ENCODE peak calls at places on chromosomes 2 and 18, in eight cellular contexts. One of them, this sample, is unnamed.

GRCh38 chr2:86140969-86141392 is 34.9 kb downstream of the PTCD3 start:
- DNase-seq in upper lobe of right lung: no peak
- DNase-seq in IMR-90: no peak
- DNase-seq in GM12878: no peak
- DNase-seq in endodermal cell: no peak
- DNase-seq in PC-3: no peak
- DNase-seq in spleen: no peak
- DNase-seq in fibroblast of lung: no peak
- DNase-seq in this sample: no peak

GRCh38 chr2:230007931-230008707 is 60.6 kb downstream of the SLC16A14 start:
- DNase-seq in upper lobe of right lung: peak
- DNase-seq in IMR-90: peak
- DNase-seq in GM12878: peak
- DNase-seq in endodermal cell: peak
- DNase-seq in PC-3: peak
- DNase-seq in spleen: peak
- DNase-seq in fibroblast of lung: peak
- DNase-seq in this sample: peak

GRCh38 chr2:237745250-237745613 is 53.3 kb upstream of the RBM44 start:
- DNase-seq in upper lobe of right lung: no peak
- DNase-seq in IMR-90: no peak
- DNase-seq in GM12878: no peak
- DNase-seq in endodermal cell: no peak
- DNase-seq in PC-3: no peak
- DNase-seq in spleen: no peak
- DNase-seq in fibroblast of lung: no peak
- DNase-seq in this sample: no peak

GRCh38 chr2:234548720-234549420 is 52.0 kb upstream of the ARL4C start:
- DNase-seq in upper lobe of right lung: no peak
- DNase-seq in IMR-90: peak
- DNase-seq in GM12878: no peak
- DNase-seq in endodermal cell: peak
- DNase-seq in PC-3: no peak
- DNase-seq in spleen: no peak
- DNase-seq in fibroblast of lung: peak
- DNase-seq in this sample: no peak

GRCh38 chr2:226664140-226664539 is 135.5 kb downstream of the IRS1 start:
- DNase-seq in upper lobe of right lung: peak
- DNase-seq in IMR-90: no peak
- DNase-seq in GM12878: no peak
- DNase-seq in endodermal cell: no peak
- DNase-seq in PC-3: peak
- DNase-seq in spleen: peak
- DNase-seq in fibroblast of lung: no peak
- DNase-seq in this sample: no peak

GRCh38 chr18:11561293-11561692 is 48.1 kb upstream of the SLC35G4 start:
- DNase-seq in upper lobe of right lung: no peak
- DNase-seq in IMR-90: no peak
- DNase-seq in GM12878: no peak
- DNase-seq in endodermal cell: no peak
- DNase-seq in PC-3: no peak
- DNase-seq in spleen: no peak
- DNase-seq in fibroblast of lung: no peak
- DNase-seq in this sample: no peak

GRCh38 chr2:170771049-170771937 is 1.1 kb downstream of the ERICH2 start:
- DNase-seq in upper lobe of right lung: no peak
- DNase-seq in IMR-90: peak
- DNase-seq in GM12878: no peak
- DNase-seq in endodermal cell: peak
- DNase-seq in PC-3: peak
- DNase-seq in spleen: peak
- DNase-seq in fibroblast of lung: peak
- DNase-seq in this sample: peak

GRCh38 chr2:113910110-113910717 is 20.3 kb downstream of the ACTR3 start:
- DNase-seq in upper lobe of right lung: no peak
- DNase-seq in IMR-90: peak
- DNase-seq in GM12878: no peak
- DNase-seq in endodermal cell: no peak
- DNase-seq in PC-3: peak
- DNase-seq in spleen: peak
- DNase-seq in fibroblast of lung: peak
- DNase-seq in this sample: no peak

GRCh38 chr18:55402731-55403405 is 185.1 kb downstream of the TCF4 start:
- DNase-seq in upper lobe of right lung: no peak
- DNase-seq in IMR-90: no peak
- DNase-seq in GM12878: no peak
- DNase-seq in endodermal cell: no peak
- DNase-seq in PC-3: no peak
- DNase-seq in spleen: no peak
- DNase-seq in fibroblast of lung: peak
- DNase-seq in this sample: no peak

GRCh38 chr2:222518570-222519381 is 94.4 kb downstream of the SGPP2 start:
- DNase-seq in upper lobe of right lung: no peak
- DNase-seq in IMR-90: no peak
- DNase-seq in GM12878: no peak
- DNase-seq in endodermal cell: peak
- DNase-seq in PC-3: peak
- DNase-seq in spleen: no peak
- DNase-seq in fibroblast of lung: peak
- DNase-seq in this sample: peak

GRCh38 chr2:40034198-40034597 is 255.1 kb upstream of the THUMPD2 start:
- DNase-seq in upper lobe of right lung: no peak
- DNase-seq in IMR-90: peak
- DNase-seq in GM12878: no peak
- DNase-seq in endodermal cell: no peak
- DNase-seq in PC-3: no peak
- DNase-seq in spleen: no peak
- DNase-seq in fibroblast of lung: peak
- DNase-seq in this sample: no peak

GRCh38 chr2:40037303-40037702 is 258.2 kb upstream of the THUMPD2 start:
- DNase-seq in upper lobe of right lung: no peak
- DNase-seq in IMR-90: no peak
- DNase-seq in GM12878: no peak
- DNase-seq in endodermal cell: no peak
- DNase-seq in PC-3: no peak
- DNase-seq in spleen: no peak
- DNase-seq in fibroblast of lung: no peak
- DNase-seq in this sample: no peak

GRCh38 chr2:40038646-40039045 is 259.6 kb upstream of the THUMPD2 start:
- DNase-seq in upper lobe of right lung: no peak
- DNase-seq in IMR-90: peak
- DNase-seq in GM12878: no peak
- DNase-seq in endodermal cell: no peak
- DNase-seq in PC-3: no peak
- DNase-seq in spleen: no peak
- DNase-seq in fibroblast of lung: no peak
- DNase-seq in this sample: no peak

GRCh38 chr2:40034801-40035200 is 255.7 kb upstream of the THUMPD2 start:
- DNase-seq in upper lobe of right lung: no peak
- DNase-seq in IMR-90: peak
- DNase-seq in GM12878: no peak
- DNase-seq in endodermal cell: no peak
- DNase-seq in PC-3: no peak
- DNase-seq in spleen: no peak
- DNase-seq in fibroblast of lung: peak
- DNase-seq in this sample: no peak

DNA sequence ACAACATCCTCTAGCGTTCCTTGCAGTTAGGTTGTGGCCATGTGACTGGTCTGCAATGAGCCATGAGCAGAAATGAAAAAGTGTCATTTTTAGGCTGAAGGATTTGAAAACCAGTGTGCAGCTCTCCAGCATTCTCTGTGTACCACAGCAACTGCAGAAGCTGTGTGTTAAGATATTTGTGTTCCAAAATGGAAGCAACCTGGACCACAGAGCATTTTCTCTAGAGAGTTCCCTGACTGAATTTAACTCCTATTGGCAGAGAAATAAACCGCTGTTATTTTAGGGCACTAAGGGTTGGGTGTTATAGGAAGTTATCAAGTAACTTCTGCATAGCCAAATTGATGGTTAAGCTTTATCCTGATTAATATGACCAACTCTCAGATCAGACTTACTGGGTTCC is 257.2 kb upstream of the THUMPD2 start:
- DNase-seq in upper lobe of right lung: no peak
- DNase-seq in IMR-90: no peak
- DNase-seq in GM12878: no peak
- DNase-seq in endodermal cell: no peak
- DNase-seq in PC-3: no peak
- DNase-seq in spleen: no peak
- DNase-seq in fibroblast of lung: no peak
- DNase-seq in this sample: no peak
- H3K27ac ChIP-seq in upper lobe of right lung: no peak
- H3K27ac ChIP-seq in IMR-90: no peak
- H3K27ac ChIP-seq in GM12878: no peak
- H3K27ac ChIP-seq in endodermal cell: no peak
- H3K27ac ChIP-seq in PC-3: no peak
- H3K27ac ChIP-seq in spleen: no peak
- H3K27ac ChIP-seq in fibroblast of lung: no peak
- H3K27ac ChIP-seq in this sample: no peak

DNA sequence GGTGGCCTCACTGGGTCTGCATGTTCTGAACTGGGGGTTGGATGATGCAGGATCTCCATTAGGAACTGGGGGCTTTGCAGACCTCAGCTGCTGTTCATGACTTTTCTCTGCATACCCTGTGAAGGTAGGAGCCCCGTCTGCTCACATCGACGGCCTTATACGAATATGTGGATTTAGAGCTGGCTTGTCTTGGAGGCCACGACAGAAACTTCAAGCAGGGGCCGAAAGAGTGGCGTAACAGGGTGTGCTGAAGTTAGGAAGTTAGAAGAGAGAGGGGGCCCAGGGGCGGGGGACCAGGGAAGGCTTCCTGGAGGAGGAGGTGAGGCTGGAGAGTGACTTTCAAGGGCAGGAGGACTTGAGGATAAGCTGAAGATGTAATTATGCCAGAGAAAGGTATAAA is 144.9 kb downstream of the TSN start:
- DNase-seq in upper lobe of right lung: no peak
- DNase-seq in IMR-90: no peak
- DNase-seq in GM12878: no peak
- DNase-seq in endodermal cell: no peak
- DNase-seq in PC-3: no peak
- DNase-seq in spleen: no peak
- DNase-seq in fibroblast of lung: no peak
- DNase-seq in this sample: no peak
- H3K27ac ChIP-seq in upper lobe of right lung: no peak
- H3K27ac ChIP-seq in IMR-90: no peak
- H3K27ac ChIP-seq in GM12878: no peak
- H3K27ac ChIP-seq in endodermal cell: no peak
- H3K27ac ChIP-seq in PC-3: no peak
- H3K27ac ChIP-seq in spleen: no peak
- H3K27ac ChIP-seq in fibroblast of lung: no peak
- H3K27ac ChIP-seq in this sample: no peak

DNA sequence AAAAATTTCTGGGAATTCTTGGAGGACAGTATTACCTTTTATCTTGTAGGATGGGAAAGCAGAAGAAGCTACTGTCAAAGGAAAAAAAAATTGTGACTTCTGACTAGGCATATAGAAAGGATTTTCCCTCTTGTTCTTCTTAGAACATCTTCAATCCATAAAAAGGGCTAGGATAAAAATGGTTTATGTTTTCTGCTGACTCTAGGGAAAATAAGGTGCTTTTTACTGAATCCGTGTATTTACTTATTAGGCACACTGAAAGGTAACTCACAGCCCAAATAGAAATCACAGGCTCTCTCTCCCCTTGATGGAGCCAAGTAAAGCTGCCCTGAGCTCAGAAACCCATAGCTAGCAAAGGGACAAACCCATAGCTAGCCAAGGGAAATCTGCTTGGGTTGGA is 74.7 kb downstream of the EPAS1 start:
- DNase-seq in upper lobe of right lung: no peak
- DNase-seq in IMR-90: no peak
- DNase-seq in GM12878: no peak
- DNase-seq in endodermal cell: no peak
- DNase-seq in PC-3: no peak
- DNase-seq in spleen: no peak
- DNase-seq in fibroblast of lung: no peak
- DNase-seq in this sample: no peak
- H3K27ac ChIP-seq in upper lobe of right lung: no peak
- H3K27ac ChIP-seq in IMR-90: no peak
- H3K27ac ChIP-seq in GM12878: no peak
- H3K27ac ChIP-seq in endodermal cell: no peak
- H3K27ac ChIP-seq in PC-3: no peak
- H3K27ac ChIP-seq in spleen: no peak
- H3K27ac ChIP-seq in fibroblast of lung: no peak
- H3K27ac ChIP-seq in this sample: no peak

DNA sequence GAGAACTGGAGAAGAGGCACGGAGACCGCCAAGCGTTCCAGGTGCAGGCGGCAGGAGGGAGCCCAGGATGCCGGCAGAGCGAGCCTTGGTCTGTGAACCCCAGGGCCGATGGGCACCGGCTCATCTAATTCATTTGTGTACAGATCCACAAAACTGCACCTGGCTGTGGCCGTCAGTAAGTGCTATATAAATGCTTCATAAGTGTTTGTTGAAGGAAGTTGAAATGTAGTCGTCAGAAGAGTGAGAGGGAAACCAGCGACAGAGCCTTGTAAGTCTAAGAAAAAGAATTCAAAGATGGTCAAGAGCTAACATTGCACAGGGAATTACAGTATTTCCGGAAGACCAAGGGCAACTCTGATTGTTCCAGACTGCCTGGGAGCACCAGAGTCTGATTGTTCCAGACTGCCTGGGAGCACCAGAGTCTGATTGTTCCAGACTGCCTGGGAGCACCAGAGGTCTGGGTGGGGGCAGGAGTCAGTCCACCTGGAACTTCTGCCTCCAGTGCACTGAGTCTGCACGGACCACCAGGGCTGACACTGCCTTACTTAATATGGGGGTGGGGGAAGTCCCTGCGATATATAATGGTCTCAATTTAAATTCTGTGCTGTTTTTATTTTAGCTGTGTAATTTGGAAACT is 112.3 kb downstream of the BCL2 start:
- DNase-seq in upper lobe of right lung: no peak
- DNase-seq in IMR-90: no peak
- DNase-seq in GM12878: no peak
- DNase-seq in endodermal cell: no peak
- DNase-seq in PC-3: no peak
- DNase-seq in spleen: no peak
- DNase-seq in fibroblast of lung: no peak
- DNase-seq in this sample: peak
- H3K27ac ChIP-seq in upper lobe of right lung: no peak
- H3K27ac ChIP-seq in IMR-90: no peak
- H3K27ac ChIP-seq in GM12878: peak
- H3K27ac ChIP-seq in endodermal cell: no peak
- H3K27ac ChIP-seq in PC-3: no peak
- H3K27ac ChIP-seq in spleen: peak
- H3K27ac ChIP-seq in fibroblast of lung: no peak
- H3K27ac ChIP-seq in this sample: no peak

This sample was measured in upper lobe of left lung.